ENCODE peak calls at places on chromosomes 3 and 15, in six cellular contexts. S is CD8-positive, alpha-beta T cell; F is suprapubic skin; A is AG04450; O is A549; G is fibroblast of lung. N is an unnamed sample.

GRCh38 chr3:18071833-18072232 is 329.4 kb upstream of the TBC1D5 start:
- DNase-seq in S (no peak), F (no peak), A (no peak), O (no peak), G (peak; percentile 30), N (no peak)

GRCh38 chr3:36730965-36731364 is 33.4 kb downstream of the DCLK3 start:
- DNase-seq in S (no peak), F (no peak), A (no peak), O (no peak), G (no peak), N (no peak)

GRCh38 chr3:105144837-105145236 is 221.9 kb upstream of the ALCAM start:
- DNase-seq in S (no peak), F (no peak), A (no peak), O (no peak), G (no peak), N (no peak)

GRCh38 chr3:132342183-132342582 is 25.0 kb downstream of the ACP3 start:
- DNase-seq in S (no peak), F (no peak), A (no peak), O (no peak), G (no peak), N (no peak)

GRCh38 chr3:172824229-172824628 is 73.7 kb downstream of the ECT2 start:
- DNase-seq in S (no peak), F (no peak), A (no peak), O (no peak), G (no peak), N (no peak)

GRCh38 chr15:68256675-68257450 is 20.7 kb upstream of the FEM1B start:
- DNase-seq in S (peak; percentile 65), F (peak; percentile 94), A (no peak), O (peak; percentile 64), G (peak; percentile 76), N (peak; percentile 92)

GRCh38 chr15:69504352-69505040 is 51.9 kb downstream of the RPLP1 start:
- DNase-seq in S (no peak), F (peak; percentile 48), A (no peak), O (no peak), G (no peak), N (no peak)

GRCh38 chr3:152283492-152284381 is 15.0 kb downstream of the MBNL1 start:
- DNase-seq in S (no peak), F (no peak), A (no peak), O (no peak), G (no peak), N (no peak)

GRCh38 chr3:39191773-39192172 is 622 bp downstream of the XIRP1 start:
- DNase-seq in S (no peak), F (no peak), A (no peak), O (no peak), G (no peak), N (no peak)

GRCh38 chr3:143168518-143169192 is 49.1 kb downstream of the CHST2 start:
- DNase-seq in S (no peak), F (no peak), A (no peak), O (no peak), G (peak; percentile 50), N (no peak)

GRCh38 chr3:128279594-128279880 is 126.3 kb downstream of the EEFSEC start:
- DNase-seq in S (no peak), F (peak; percentile 63), A (no peak), O (no peak), G (no peak), N (peak; percentile 47)

GRCh38 chr15:69525543-69525942 is 72.9 kb downstream of the RPLP1 start:
- DNase-seq in S (no peak), F (peak; percentile 23), A (no peak), O (no peak), G (no peak), N (no peak)

GRCh38 chr3:156359337-156359736 is 195.6 kb downstream of the SSR3 start:
- DNase-seq in S (no peak), F (no peak), A (no peak), O (no peak), G (peak; percentile 77), N (no peak)

GRCh38 chr3:38247366-38248035 is 18.1 kb upstream of the SLC22A13 start:
- DNase-seq in S (no peak), F (no peak), A (peak; percentile 64), O (peak; percentile 46), G (peak; percentile 94), N (no peak)

GRCh38 chr3:118772036-118773030 is 262.3 kb downstream of the IGSF11 start:
- DNase-seq in S (no peak), F (no peak), A (no peak), O (no peak), G (peak; percentile 25), N (no peak)

DNA sequence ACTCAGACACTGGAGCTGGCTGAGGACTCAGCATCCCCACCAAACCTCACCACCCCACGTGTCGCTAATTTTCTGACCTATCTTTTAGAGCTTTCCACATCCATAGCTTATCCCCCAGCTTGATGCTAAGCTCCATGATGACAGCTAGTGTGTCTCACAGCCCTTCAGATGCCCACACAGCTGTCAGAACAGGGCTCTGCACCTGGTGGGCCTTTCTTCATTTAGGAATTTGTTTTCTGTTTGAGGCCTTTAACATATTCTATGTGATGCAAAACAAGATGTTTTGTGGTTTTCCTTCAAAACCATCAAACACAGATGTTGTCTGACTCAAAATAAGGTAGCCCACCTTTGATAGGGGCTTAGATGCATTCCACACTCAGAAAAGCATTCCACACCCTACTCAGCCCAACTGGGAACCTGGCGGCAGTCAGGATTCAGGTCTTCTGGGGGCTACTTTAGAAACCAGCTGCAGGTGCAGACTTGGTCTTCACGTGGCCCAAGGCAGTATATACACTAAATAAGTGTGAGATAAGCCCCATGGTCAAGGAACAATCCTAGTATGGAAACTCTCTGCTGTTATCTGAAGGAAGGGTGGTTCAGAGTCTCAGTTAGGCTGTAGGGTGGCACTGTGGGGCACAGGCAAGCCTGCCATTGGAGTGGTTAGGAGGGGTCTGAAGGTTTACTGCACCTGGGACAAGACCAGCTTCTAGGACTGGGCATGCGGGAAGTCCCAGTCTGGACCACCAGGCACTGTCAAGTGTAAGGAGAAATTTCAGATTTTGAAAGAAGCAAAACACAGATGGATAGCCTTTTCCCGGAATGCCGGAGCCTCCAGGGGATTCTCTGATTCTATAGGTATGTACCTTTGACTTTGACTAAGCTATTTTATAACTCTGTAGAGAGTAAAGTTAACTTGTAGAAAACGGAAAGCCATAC is 20.1 kb downstream of the LRRC2 start:
- DNase-seq in S (no peak), F (no peak), A (no peak), O (no peak), G (no peak), N (no peak)
- H3K4me3 ChIP-seq in S (no peak overlapping the region), F (no peak overlapping the region), A (no peak overlapping the region), O (no peak overlapping the region), G (no peak overlapping the region), N (no peak overlapping the region)

DNA sequence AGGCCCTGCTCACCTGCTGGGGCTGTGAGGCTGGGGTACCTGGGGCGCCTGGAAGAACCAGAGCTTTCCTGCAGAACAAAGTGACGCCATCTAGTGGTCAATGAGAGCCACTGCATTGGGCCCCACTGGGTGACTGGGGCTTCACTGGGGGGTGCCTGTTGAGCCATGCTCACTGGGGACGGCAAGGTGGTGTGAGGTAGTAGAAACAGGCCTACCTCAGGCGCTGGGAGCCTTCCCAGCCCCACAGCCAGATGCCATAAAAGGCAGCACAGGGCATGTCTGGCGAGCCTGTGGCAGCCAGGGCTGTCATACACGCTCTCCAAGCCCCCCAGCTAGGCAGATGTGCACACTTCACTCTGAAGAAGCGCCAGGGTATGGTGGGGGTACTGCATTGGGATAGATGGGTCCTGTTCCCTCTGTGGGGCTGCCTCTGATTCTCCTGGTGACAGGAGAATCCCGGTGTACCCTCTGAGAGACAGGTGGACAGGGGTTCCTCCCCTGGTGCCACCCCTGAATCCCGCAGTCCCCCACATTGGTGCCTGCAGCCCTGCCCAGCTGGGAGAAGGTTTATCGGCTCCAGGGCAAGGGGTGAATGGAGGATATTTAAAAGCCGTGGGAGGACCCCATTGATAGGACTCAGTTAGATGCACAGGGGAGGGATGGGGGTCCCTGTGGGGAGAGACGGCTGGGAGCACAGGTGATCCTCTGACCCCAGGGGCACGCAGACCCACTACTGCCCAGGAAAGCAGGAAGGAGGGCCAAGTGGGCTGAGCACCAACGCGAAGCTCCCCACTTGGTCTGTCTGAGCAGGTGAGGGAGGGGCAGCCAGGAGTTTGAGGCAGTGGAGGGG is 178.8 kb downstream of the NSMCE3 start:
- DNase-seq in S (peak; percentile 66), F (no peak), A (no peak), O (peak; percentile 52), G (no peak), N (no peak)
- TF ChIP-seq CTCF in S (peak; percentile 80), F (peak; percentile 59), A (peak; percentile 86), O (peak; percentile 60), G (peak; percentile 60), N (no peak)

GRCh38 chr15:55782901-55783300 is 39.9 kb upstream of the PRTG start:
- DNase-seq in S (no peak), F (no peak), A (no peak), O (no peak), G (no peak), N (no peak)
- H3K27ac ChIP-seq in S (no peak overlapping the region), F (no peak overlapping the region), A (no peak overlapping the region), O (no peak overlapping the region), G (no peak overlapping the region), N (no peak overlapping the region)

GRCh38 chr15:36917411-36918267 is 182.7 kb downstream of the MEIS2 start:
- DNase-seq in S (no peak), F (no peak), A (no peak), O (no peak), G (no peak), N (no peak)
- H3K4me3 ChIP-seq in S (no peak overlapping the region), F (no peak overlapping the region), A (no peak overlapping the region), O (no peak overlapping the region), G (no peak overlapping the region), N (no peak overlapping the region)

GRCh38 chr3:160643994-160644393 is 33.0 kb upstream of the ARL14 start:
- DNase-seq in S (no peak), F (no peak), A (no peak), O (no peak), G (no peak), N (no peak)
- TF ChIP-seq CTCF in S (no peak), F (no peak), A (peak; percentile 44), O (no peak), G (no peak), N (no peak)

GRCh38 chr3:46968783-46969428 is 7.6 kb downstream of the CCDC12 start:
- DNase-seq in S (no peak), F (no peak), A (no peak), O (no peak), G (no peak), N (no peak)

GRCh38 chr3:46972396-46972795 is 4.1 kb downstream of the CCDC12 start:
- DNase-seq in S (no peak), F (no peak), A (no peak), O (no peak), G (no peak), N (no peak)

GRCh38 chr3:46971742-46972141 is 4.8 kb downstream of the CCDC12 start:
- DNase-seq in S (no peak), F (no peak), A (no peak), O (no peak), G (no peak), N (no peak)

GRCh38 chr3:46970391-46971091 is 6.0 kb downstream of the CCDC12 start:
- DNase-seq in S (no peak), F (no peak), A (no peak), O (no peak), G (no peak), N (no peak)

GRCh38 chr3:46971151-46971550 is 5.4 kb downstream of the CCDC12 start:
- DNase-seq in S (no peak), F (no peak), A (no peak), O (no peak), G (no peak), N (no peak)
- H3K27ac ChIP-seq in S (no peak overlapping the region), F (no peak overlapping the region), A (no peak overlapping the region), O (peak overlapping the region; percentile 76), G (no peak overlapping the region), N (peak overlapping the region; percentile 16)

GRCh38 chr15:66359740-66360139 is 3.3 kb upstream of the TIPIN start:
- DNase-seq in S (no peak), F (no peak), A (no peak), O (no peak), G (no peak), N (no peak)
- H3K4me3 ChIP-seq in S (no peak overlapping the region), F (no peak overlapping the region), A (no peak overlapping the region), O (no peak overlapping the region), G (no peak overlapping the region), N (no peak overlapping the region)

N was measured in coronary artery.